ENCODE peak calls at places on chromosomes 16 and 17, in five cellular contexts. One of them, this sample, is unnamed.

GRCh38 chr17:6110592-6110991 is 40.4 kb downstream of the WSCD1 start:
- DNase-seq in endothelial cell: no peak
- DNase-seq in NCI-H460: no peak
- DNase-seq in COR-L47: no peak
- DNase-seq in HFFc6: no peak
- DNase-seq in this sample: no peak

GRCh38 chr17:8051831-8052230 is 13.0 kb downstream of the ALOX15B start:
- DNase-seq in HFFc6: no peak
- DNase-seq in COR-L47: no peak
- DNase-seq in endothelial cell: no peak
- DNase-seq in NCI-H460: no peak
- DNase-seq in this sample: no peak

GRCh38 chr17:50447870-50448573 is 20.7 kb downstream of the CHAD start:
- DNase-seq in NCI-H460: no peak
- DNase-seq in HFFc6: no peak
- DNase-seq in endothelial cell: no peak
- DNase-seq in COR-L47: no peak
- DNase-seq in this sample: no peak

GRCh38 chr17:78738698-78739097 is 43.4 kb downstream of the CYTH1 start:
- DNase-seq in COR-L47: no peak
- DNase-seq in NCI-H460: no peak
- DNase-seq in endothelial cell: no peak
- DNase-seq in HFFc6: no peak
- DNase-seq in this sample: no peak

GRCh38 chr17:8793649-8794048 is 5.5 kb downstream of the MFSD6L start:
- DNase-seq in NCI-H460: no peak
- DNase-seq in endothelial cell: no peak
- DNase-seq in HFFc6: no peak
- DNase-seq in COR-L47: no peak
- DNase-seq in this sample: no peak

GRCh38 chr16:83200005-83200779 is 573.4 kb downstream of the CDH13 start:
- DNase-seq in HFFc6: no peak
- DNase-seq in COR-L47: no peak
- DNase-seq in endothelial cell: no peak
- DNase-seq in NCI-H460: no peak
- DNase-seq in this sample: peak

GRCh38 chr16:17013067-17013466 is 457.7 kb downstream of the XYLT1 start:
- DNase-seq in HFFc6: no peak
- DNase-seq in NCI-H460: no peak
- DNase-seq in endothelial cell: no peak
- DNase-seq in COR-L47: no peak
- DNase-seq in this sample: no peak

GRCh38 chr17:31313982-31314787 is at the start of gene EVI2B:
- DNase-seq in NCI-H460: no peak
- DNase-seq in HFFc6: peak
- DNase-seq in endothelial cell: no peak
- DNase-seq in COR-L47: no peak
- DNase-seq in this sample: no peak

GRCh38 chr16:72313903-72314302 is 141.9 kb upstream of the PMFBP1 start:
- DNase-seq in HFFc6: no peak
- DNase-seq in endothelial cell: no peak
- DNase-seq in NCI-H460: no peak
- DNase-seq in COR-L47: no peak
- DNase-seq in this sample: no peak

GRCh38 chr17:70499067-70499786 is 329.9 kb downstream of the KCNJ2 start:
- DNase-seq in endothelial cell: no peak
- DNase-seq in HFFc6: no peak
- DNase-seq in NCI-H460: no peak
- DNase-seq in COR-L47: no peak
- DNase-seq in this sample: peak

GRCh38 chr16:67750466-67750865 is 31.4 kb upstream of the GFOD2 start:
- DNase-seq in NCI-H460: no peak
- DNase-seq in COR-L47: no peak
- DNase-seq in HFFc6: no peak
- DNase-seq in endothelial cell: no peak
- DNase-seq in this sample: no peak

GRCh38 chr17:62188713-62189112 is 123.6 kb upstream of the MED13 start:
- DNase-seq in NCI-H460: no peak
- DNase-seq in HFFc6: no peak
- DNase-seq in endothelial cell: no peak
- DNase-seq in COR-L47: no peak
- DNase-seq in this sample: no peak

GRCh38 chr16:1691956-1692355 is 13.9 kb downstream of the JPT2 start:
- DNase-seq in endothelial cell: no peak
- DNase-seq in COR-L47: no peak
- DNase-seq in HFFc6: peak
- DNase-seq in NCI-H460: no peak
- DNase-seq in this sample: no peak

GRCh38 chr16:72197556-72197955 is 25.6 kb upstream of the PMFBP1 start:
- DNase-seq in HFFc6: no peak
- DNase-seq in COR-L47: no peak
- DNase-seq in endothelial cell: no peak
- DNase-seq in NCI-H460: no peak
- DNase-seq in this sample: no peak

GRCh38 chr16:50680907-50681885 is at the start of gene SNX20:
- DNase-seq in HFFc6: no peak
- DNase-seq in endothelial cell: no peak
- DNase-seq in COR-L47: no peak
- DNase-seq in NCI-H460: no peak
- DNase-seq in this sample: no peak

GRCh38 chr16:85554791-85555548 is 58.2 kb upstream of the GSE1 start:
- DNase-seq in HFFc6: peak
- DNase-seq in COR-L47: no peak
- DNase-seq in endothelial cell: peak
- DNase-seq in NCI-H460: peak
- DNase-seq in this sample: no peak

GRCh38 chr16:83808573-83809014 is 816 bp downstream of the HSBP1 start:
- DNase-seq in endothelial cell: no peak
- DNase-seq in HFFc6: no peak
- DNase-seq in NCI-H460: no peak
- DNase-seq in COR-L47: no peak
- DNase-seq in this sample: no peak

GRCh38 chr17:34313164-34313563 is 6.1 kb upstream of the CCL8 start:
- DNase-seq in NCI-H460: no peak
- DNase-seq in HFFc6: no peak
- DNase-seq in COR-L47: no peak
- DNase-seq in endothelial cell: no peak
- DNase-seq in this sample: no peak

GRCh38 chr16:11034481-11034931 is 90.1 kb downstream of the CLEC16A start:
- DNase-seq in HFFc6: no peak
- DNase-seq in endothelial cell: no peak
- DNase-seq in COR-L47: no peak
- DNase-seq in NCI-H460: no peak
- DNase-seq in this sample: no peak

GRCh38 chr17:9817086-9817485 is 4.8 kb downstream of the GSG1L2 start:
- DNase-seq in endothelial cell: peak
- DNase-seq in NCI-H460: peak
- DNase-seq in HFFc6: peak
- DNase-seq in COR-L47: no peak
- DNase-seq in this sample: no peak

GRCh38 chr17:81207610-81208581 is 14.9 kb downstream of the CEP131 start:
- DNase-seq in COR-L47: peak
- DNase-seq in HFFc6: no peak
- DNase-seq in endothelial cell: no peak
- DNase-seq in NCI-H460: no peak
- DNase-seq in this sample: no peak

GRCh38 chr17:34665803-34666763 is 86.7 kb downstream of the TMEM132E start:
- DNase-seq in NCI-H460: no peak
- DNase-seq in HFFc6: no peak
- DNase-seq in COR-L47: peak
- DNase-seq in endothelial cell: no peak
- DNase-seq in this sample: no peak

GRCh38 chr17:61294286-61294685 is 105.4 kb upstream of the TBX2 start:
- DNase-seq in COR-L47: no peak
- DNase-seq in endothelial cell: no peak
- DNase-seq in HFFc6: no peak
- DNase-seq in NCI-H460: no peak
- DNase-seq in this sample: no peak

GRCh38 chr17:63436523-63437110 is 9.5 kb downstream of the CYB561 start:
- DNase-seq in HFFc6: no peak
- DNase-seq in endothelial cell: no peak
- DNase-seq in NCI-H460: no peak
- DNase-seq in COR-L47: no peak
- DNase-seq in this sample: no peak

GRCh38 chr16:22797551-22797950 is 16.4 kb upstream of the HS3ST2 start:
- DNase-seq in endothelial cell: no peak
- DNase-seq in NCI-H460: no peak
- DNase-seq in COR-L47: no peak
- DNase-seq in HFFc6: no peak
- DNase-seq in this sample: no peak

GRCh38 chr16:88694221-88695087 is 8.1 kb upstream of the SNAI3 start:
- DNase-seq in endothelial cell: no peak
- DNase-seq in HFFc6: no peak
- DNase-seq in COR-L47: no peak
- DNase-seq in NCI-H460: no peak
- DNase-seq in this sample: no peak

GRCh38 chr16:22813946-22814325 is at the start of gene HS3ST2:
- DNase-seq in NCI-H460: no peak
- DNase-seq in HFFc6: no peak
- DNase-seq in endothelial cell: peak
- DNase-seq in COR-L47: no peak
- DNase-seq in this sample: peak

GRCh38 chr17:41998497-41998896 is 18.7 kb downstream of the DNAJC7 start:
- DNase-seq in endothelial cell: no peak
- DNase-seq in NCI-H460: no peak
- DNase-seq in COR-L47: no peak
- DNase-seq in HFFc6: no peak
- DNase-seq in this sample: no peak

GRCh38 chr17:78346605-78347250 is 13.1 kb downstream of the SOCS3 start:
- DNase-seq in endothelial cell: no peak
- DNase-seq in HFFc6: peak
- DNase-seq in COR-L47: no peak
- DNase-seq in NCI-H460: no peak
- DNase-seq in this sample: no peak

GRCh38 chr16:67481561-67482259 is 753 bp upstream of the ATP6V0D1 start:
- DNase-seq in COR-L47: no peak
- DNase-seq in endothelial cell: no peak
- DNase-seq in HFFc6: no peak
- DNase-seq in NCI-H460: no peak
- DNase-seq in this sample: no peak

GRCh38 chr16:89053725-89054029 is 40.0 kb upstream of the ACSF3 start:
- DNase-seq in endothelial cell: no peak
- DNase-seq in NCI-H460: no peak
- DNase-seq in HFFc6: no peak
- DNase-seq in COR-L47: no peak
- DNase-seq in this sample: no peak

This sample was measured in ecto neural progenitor cell.